ENCODE peak calls at places on chromosomes 7 and 10, in seven cellular contexts. F, J, K, H, I, P and T are unnamed samples.

GRCh38 chr7:3998060-3998459 is 684.0 kb upstream of the FOXK1 start:
- DNase-seq in H (no peak), J (no peak), P (no peak), K (no peak), F (no peak), I (no peak), T (no peak)

GRCh38 chr10:25831138-25831537 is 102.9 kb upstream of the MYO3A start:
- DNase-seq in F (no peak), J (no peak), I (no peak), K (no peak), P (no peak), H (no peak), T (no peak)

GRCh38 chr7:73831656-73832579 is 1.1 kb downstream of the CLDN4 start:
- DNase-seq in J (no peak), P (no peak), H (peak), I (peak), K (peak), F (no peak), T (peak)

GRCh38 chr7:23012797-23013714 is 874 bp downstream of the HYCC1 start:
- DNase-seq in P (peak), K (no peak), J (peak), H (peak), F (no peak), I (peak), T (peak)

GRCh38 chr10:63103971-63104409 is 29.1 kb upstream of the NRBF2 start:
- DNase-seq in K (no peak), I (peak), H (no peak), J (no peak), P (no peak), F (peak), T (no peak)

GRCh38 chr10:112792487-112793196 is 157.4 kb upstream of the TCF7L2 start:
- DNase-seq in P (no peak), H (no peak), K (peak), J (no peak), F (no peak), I (no peak), T (no peak)

GRCh38 chr10:131856441-131857094 is 44.2 kb upstream of the PPP2R2D start:
- DNase-seq in J (no peak), I (no peak), H (no peak), K (no peak), P (no peak), F (no peak), T (no peak)

GRCh38 chr7:45443263-45443662 is 130.9 kb upstream of the ADCY1 start:
- DNase-seq in H (no peak), F (no peak), J (no peak), P (no peak), I (no peak), K (no peak), T (no peak)

GRCh38 chr7:8254667-8255066 is 7.3 kb downstream of the ICA1 start:
- DNase-seq in F (no peak), K (no peak), H (no peak), J (no peak), P (no peak), I (no peak), T (no peak)

GRCh38 chr10:93701903-93702277 is 502 bp downstream of the FRA10AC1 start:
- DNase-seq in K (no peak), F (peak), I (peak), H (no peak), J (no peak), P (no peak), T (peak)

GRCh38 chr10:119658274-119658673 is 7.1 kb downstream of the BAG3 start:
- DNase-seq in J (no peak), P (no peak), I (peak), H (peak), F (peak), K (peak), T (peak)

GRCh38 chr10:94205370-94205930 is 157.3 kb downstream of the NOC3L start:
- DNase-seq in I (no peak), F (no peak), H (no peak), J (no peak), P (no peak), K (no peak), T (no peak)

GRCh38 chr10:113458944-113459343 is 93.9 kb upstream of the HABP2 start:
- DNase-seq in H (no peak), K (no peak), I (no peak), F (no peak), P (no peak), J (no peak), T (no peak)

GRCh38 chr7:140927351-140927750 is 2.6 kb upstream of the BRAF start:
- DNase-seq in J (no peak), K (no peak), P (no peak), H (no peak), F (no peak), I (no peak), T (no peak)

GRCh38 chr7:16063241-16063640 is 358.1 kb downstream of the CRPPA start:
- DNase-seq in J (no peak), F (no peak), K (no peak), I (no peak), H (no peak), P (no peak), T (no peak)

GRCh38 chr10:107865691-107866090 is 701.2 kb upstream of the SORCS1 start:
- DNase-seq in F (no peak), K (no peak), I (peak), P (no peak), H (no peak), J (no peak), T (no peak)

GRCh38 chr10:27944005-27944404 is 54.9 kb downstream of the ODAD2 start:
- DNase-seq in J (no peak), H (no peak), P (no peak), I (no peak), F (no peak), K (no peak), T (no peak)

GRCh38 chr10:20040012-20040411 is 223.8 kb downstream of the PLXDC2 start:
- DNase-seq in F (no peak), P (no peak), K (no peak), I (no peak), H (no peak), J (no peak), T (no peak)

GRCh38 chr7:116145245-116145852 is 65.0 kb upstream of the TES start:
- DNase-seq in P (no peak), J (no peak), K (no peak), I (no peak), F (no peak), H (no peak), T (no peak)

GRCh38 chr10:78913219-78914059 is 155.3 kb upstream of the ZMIZ1 start:
- DNase-seq in P (no peak), F (no peak), J (no peak), K (peak), I (peak), H (peak), T (no peak)

GRCh38 chr10:31604141-31604540 is 285.1 kb downstream of the ZEB1 start:
- DNase-seq in I (peak), J (no peak), K (no peak), F (no peak), P (no peak), H (no peak), T (no peak)

GRCh38 chr7:111718886-111719285 is 156.6 kb upstream of the IMMP2L start:
- DNase-seq in J (no peak), F (no peak), K (no peak), P (no peak), I (no peak), H (no peak), T (no peak)

GRCh38 chr10:129095980-129096339 is 371.1 kb upstream of the MGMT start:
- DNase-seq in F (no peak), J (no peak), K (no peak), H (no peak), I (no peak), P (no peak), T (no peak)

GRCh38 chr10:19785366-19785765 is 30.9 kb upstream of the PLXDC2 start:
- DNase-seq in J (no peak), K (no peak), I (no peak), F (no peak), H (no peak), P (no peak), T (no peak)

GRCh38 chr7:144481863-144482262 is 78.4 kb upstream of the NOBOX start:
- DNase-seq in P (no peak), F (no peak), H (no peak), J (no peak), K (no peak), I (no peak), T (no peak)

GRCh38 chr7:22121702-22122474 is 176.2 kb upstream of the CDCA7L start:
- DNase-seq in H (no peak), F (no peak), J (no peak), P (no peak), K (no peak), I (no peak), T (no peak)

GRCh38 chr10:12556057-12556456 is 206.7 kb downstream of the CAMK1D start:
- DNase-seq in P (no peak), K (no peak), H (no peak), I (no peak), J (no peak), F (no peak), T (no peak)

GRCh38 chr10:14397069-14397468 is 66.3 kb upstream of the FRMD4A start:
- DNase-seq in K (no peak), F (no peak), J (no peak), H (peak), P (no peak), I (peak), T (no peak)

GRCh38 chr7:15977663-15978062 is 291.2 kb upstream of the MEOX2 start:
- DNase-seq in I (no peak), K (no peak), J (no peak), H (no peak), F (no peak), P (no peak), T (no peak)

GRCh38 chr7:435518-436366 is 83.9 kb downstream of the PDGFA start:
- DNase-seq in J (no peak), K (peak), I (no peak), F (peak), H (no peak), P (no peak), T (peak)

GRCh38 chr7:22601812-22602568 is 102.0 kb upstream of the STEAP1B start:
- DNase-seq in I (no peak), F (no peak), H (no peak), P (no peak), K (no peak), J (no peak), T (peak)

GRCh38 chr7:33766396-33766795 is 138.9 kb upstream of the BMPER start:
- DNase-seq in P (no peak), J (no peak), K (no peak), I (no peak), F (no peak), H (no peak), T (no peak)